ENCODE peak calls at places on chromosomes 2 and 18, in eight cellular contexts. O, E, F, A, Y, T, C and Q are unnamed samples.

GRCh38 chr18:6610436-6610835 is 119.1 kb upstream of the ARHGAP28 start:
- DNase-seq in O (no peak), E (no peak), F (no peak), A (no peak), Y (no peak), T (no peak), C (no peak), Q (no peak)

GRCh38 chr2:237353207-237353606 is 60.8 kb downstream of the COL6A3 start:
- DNase-seq in O (no peak), E (no peak), F (no peak), A (no peak), Y (no peak), T (no peak), C (no peak), Q (peak)

GRCh38 chr2:1600191-1601063 is 143.9 kb downstream of the PXDN start:
- DNase-seq in O (no peak), E (no peak), F (no peak), A (no peak), Y (peak), T (no peak), C (no peak), Q (no peak)

GRCh38 chr2:41283079-41283765 is 764.6 kb upstream of the PKDCC start:
- DNase-seq in O (no peak), E (no peak), F (no peak), A (no peak), Y (no peak), T (no peak), C (no peak), Q (no peak)

GRCh38 chr18:26655614-26656400 is 107.5 kb upstream of the KCTD1 start:
- DNase-seq in O (peak), E (peak), F (no peak), A (peak), Y (no peak), T (peak), C (no peak), Q (no peak)

GRCh38 chr2:228917195-228917594 is 353.9 kb downstream of the PID1 start:
- DNase-seq in O (peak), E (no peak), F (no peak), A (no peak), Y (no peak), T (peak), C (no peak), Q (no peak)

GRCh38 chr2:236607471-236608307 is 38.1 kb downstream of the ACKR3 start:
- DNase-seq in O (peak), E (no peak), F (no peak), A (no peak), Y (no peak), T (peak), C (peak), Q (no peak)

GRCh38 chr2:172113617-172114016 is 10.9 kb upstream of the DLX2 start:
- DNase-seq in O (peak), E (peak), F (no peak), A (no peak), Y (no peak), T (peak), C (peak), Q (no peak)

GRCh38 chr18:42736074-42736473 is 379.4 kb downstream of the RIT2 start:
- DNase-seq in O (no peak), E (no peak), F (no peak), A (no peak), Y (no peak), T (peak), C (no peak), Q (no peak)

GRCh38 chr2:85600951-85601770 is 1.3 kb downstream of the TMEM150A start:
- DNase-seq in O (no peak), E (no peak), F (no peak), A (no peak), Y (no peak), T (no peak), C (no peak), Q (no peak)

GRCh38 chr18:31648966-31649429 is 35.4 kb downstream of the B4GALT6 start:
- DNase-seq in O (peak), E (peak), F (no peak), A (no peak), Y (no peak), T (peak), C (no peak), Q (no peak)

GRCh38 chr18:29418136-29418535 is 1241.2 kb upstream of the CDH2 start:
- DNase-seq in O (peak), E (peak), F (no peak), A (no peak), Y (no peak), T (peak), C (peak), Q (no peak)

GRCh38 chr2:222353998-222354397 is 55.2 kb upstream of the PAX3 start:
- DNase-seq in O (no peak), E (no peak), F (no peak), A (peak), Y (no peak), T (no peak), C (no peak), Q (no peak)

GRCh38 chr2:211598238-211598637 is 940.4 kb downstream of the ERBB4 start:
- DNase-seq in O (no peak), E (no peak), F (no peak), A (no peak), Y (no peak), T (no peak), C (no peak), Q (no peak)

GRCh38 chr2:162016080-162016479 is 57.9 kb downstream of the DPP4 start:
- DNase-seq in O (no peak), E (no peak), F (no peak), A (no peak), Y (no peak), T (no peak), C (no peak), Q (no peak)

GRCh38 chr2:2075866-2076265 is 255.2 kb downstream of the MYT1L start:
- DNase-seq in O (no peak), E (no peak), F (no peak), A (no peak), Y (no peak), T (no peak), C (no peak), Q (no peak)